ENCODE peak calls at places on chromosome 9, in seven cellular contexts. H, N, M, X, Z, S and E are unnamed samples.

GRCh38 chr9:124307379-124308030 is 49.8 kb downstream of the NEK6 start:
- DNase-seq in H (no peak), N (no peak), M (no peak), X (no peak), Z (no peak), S (no peak), E (no peak)

GRCh38 chr9:90929616-90930015 is 128.0 kb downstream of the SYK start:
- DNase-seq in H (no peak), N (no peak), M (no peak), X (no peak), Z (no peak), S (no peak), E (no peak)

GRCh38 chr9:28059192-28059591 is 485.9 kb upstream of the C9orf72 start:
- DNase-seq in H (no peak), N (no peak), M (no peak), X (no peak), Z (no peak), S (no peak), E (no peak)

GRCh38 chr9:77663754-77664153 is 15.6 kb upstream of the GNA14 start:
- DNase-seq in H (no peak), N (peak; percentile 59), M (no peak), X (no peak), Z (no peak), S (peak; percentile 40), E (no peak)

GRCh38 chr9:22595805-22596204 is 149.2 kb downstream of the DMRTA1 start:
- DNase-seq in H (no peak), N (no peak), M (no peak), X (no peak), Z (no peak), S (no peak), E (no peak)

GRCh38 chr9:34654317-34655083 is 2.5 kb downstream of the IL11RA start:
- DNase-seq in H (no peak), N (peak; percentile 87), M (no peak), X (peak; percentile 73), Z (peak; percentile 83), S (no peak), E (peak; percentile 56)

GRCh38 chr9:10704720-10705119 is 91.9 kb upstream of the PTPRD start:
- DNase-seq in H (peak; percentile 7), N (no peak), M (no peak), X (no peak), Z (no peak), S (no peak), E (no peak)

GRCh38 chr9:121744687-121745395 is 93.4 kb downstream of the DAB2IP start:
- DNase-seq in H (no peak), N (no peak), M (no peak), X (no peak), Z (no peak), S (no peak), E (peak; percentile 23)

GRCh38 chr9:21976334-21976875 is 17.8 kb downstream of the CDKN2A start:
- DNase-seq in H (no peak), N (no peak), M (no peak), X (no peak), Z (no peak), S (no peak), E (no peak)

GRCh38 chr9:89436963-89437625 is 60.8 kb downstream of the SEMA4D start:
- DNase-seq in H (no peak), N (no peak), M (no peak), X (peak; percentile 91), Z (no peak), S (peak; percentile 77), E (no peak)

GRCh38 chr9:26470287-26470686 is 422.3 kb downstream of the CAAP1 start:
- DNase-seq in H (no peak), N (no peak), M (no peak), X (no peak), Z (no peak), S (no peak), E (no peak)

GRCh38 chr9:129165198-129165597 is 12.9 kb downstream of the IER5L start:
- DNase-seq in H (no peak), N (no peak), M (no peak), X (no peak), Z (no peak), S (no peak), E (no peak)

GRCh38 chr9:104948277-104948676 is 20.3 kb upstream of the ABCA1 start:
- DNase-seq in H (no peak), N (no peak), M (no peak), X (no peak), Z (no peak), S (no peak), E (no peak)

GRCh38 chr9:77912895-77913693 is 118.5 kb downstream of the GNAQ start:
- DNase-seq in H (no peak), N (no peak), M (no peak), X (no peak), Z (no peak), S (no peak), E (no peak)

GRCh38 chr9:124629600-124629999 is 122.4 kb upstream of the NR5A1 start:
- DNase-seq in H (no peak), N (no peak), M (no peak), X (no peak), Z (no peak), S (no peak), E (no peak)

GRCh38 chr9:136133191-136133958 is 14.7 kb upstream of the TMEM250 start:
- DNase-seq in H (no peak), N (no peak), M (no peak), X (no peak), Z (no peak), S (no peak), E (no peak)

GRCh38 chr9:90851444-90851843 is 49.8 kb downstream of the SYK start:
- DNase-seq in H (no peak), N (no peak), M (no peak), X (no peak), Z (no peak), S (no peak), E (no peak)

GRCh38 chr9:112367465-112367864 is 12.4 kb upstream of the HSDL2 start:
- DNase-seq in H (no peak), N (no peak), M (no peak), X (no peak), Z (no peak), S (no peak), E (no peak)
- H3K9me3 ChIP-seq in H (peaks cover 10% of the 10 kb centered on the region), N (peaks cover 2% of the 10 kb centered on the region), M (no peaks in the 10 kb centered on the region), X (peaks cover 50% of the 10 kb centered on the region), Z (no peaks in the 10 kb centered on the region), S (peaks cover 4% of the 10 kb centered on the region), E (no peaks in the 10 kb centered on the region)

GRCh38 chr9:94909965-94910730 is 183.6 kb downstream of the AOPEP start:
- DNase-seq in H (no peak), N (no peak), M (no peak), X (no peak), Z (no peak), S (peak; percentile 24), E (peak; percentile 12)
- H3K4me1 ChIP-seq in H (peaks cover 19% of the 10 kb centered on the region), N (peaks cover 7% of the 10 kb centered on the region), M (no peaks in the 10 kb centered on the region), X (no peaks in the 10 kb centered on the region), Z (peaks cover 36% of the 10 kb centered on the region), S (peaks cover 11% of the 10 kb centered on the region), E (peaks cover 5% of the 10 kb centered on the region)

DNA sequence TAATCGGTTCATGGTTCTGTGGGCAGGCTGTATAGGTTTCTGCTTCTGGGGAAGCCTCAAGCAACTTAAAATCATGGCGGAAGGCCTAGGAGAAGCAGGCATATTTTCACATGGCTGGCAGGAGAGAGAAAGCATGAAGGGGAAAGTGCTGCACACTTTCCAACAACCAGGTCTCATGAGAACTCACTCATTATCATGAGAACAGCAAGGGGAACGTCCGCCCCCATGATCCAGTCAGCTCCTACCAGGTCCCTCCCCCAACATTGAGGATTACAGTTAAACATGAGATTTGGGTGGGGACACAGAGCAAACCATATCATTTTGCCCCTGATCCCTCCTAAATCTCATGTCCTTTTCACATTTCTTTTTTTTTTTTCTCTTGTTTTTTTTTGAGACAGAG is 82.1 kb downstream of the EHMT1 start:
- DNase-seq in H (no peak), N (no peak), M (no peak), X (no peak), Z (no peak), S (no peak), E (no peak)
- H3K9me3 ChIP-seq in H (peaks cover 18% of the 10 kb centered on the region), N (peaks cover 1% of the 10 kb centered on the region), M (no peaks in the 10 kb centered on the region), X (peaks cover 28% of the 10 kb centered on the region), Z (no peaks in the 10 kb centered on the region), S (peaks cover 5% of the 10 kb centered on the region), E (peaks cover 10% of the 10 kb centered on the region)

GRCh38 chr9:128101231-128101641 is 26.3 kb downstream of the PTGES2 start:
- DNase-seq in H (no peak), N (no peak), M (no peak), X (peak; percentile 68), Z (peak; percentile 20), S (no peak), E (no peak)
- H3K4me1 ChIP-seq in H (peaks cover 11% of the 10 kb centered on the region), N (no peaks in the 10 kb centered on the region), M (peaks cover 43% of the 10 kb centered on the region), X (peaks cover 57% of the 10 kb centered on the region), Z (peaks cover 60% of the 10 kb centered on the region), S (peaks cover 27% of the 10 kb centered on the region), E (peaks cover 47% of the 10 kb centered on the region)

DNA sequence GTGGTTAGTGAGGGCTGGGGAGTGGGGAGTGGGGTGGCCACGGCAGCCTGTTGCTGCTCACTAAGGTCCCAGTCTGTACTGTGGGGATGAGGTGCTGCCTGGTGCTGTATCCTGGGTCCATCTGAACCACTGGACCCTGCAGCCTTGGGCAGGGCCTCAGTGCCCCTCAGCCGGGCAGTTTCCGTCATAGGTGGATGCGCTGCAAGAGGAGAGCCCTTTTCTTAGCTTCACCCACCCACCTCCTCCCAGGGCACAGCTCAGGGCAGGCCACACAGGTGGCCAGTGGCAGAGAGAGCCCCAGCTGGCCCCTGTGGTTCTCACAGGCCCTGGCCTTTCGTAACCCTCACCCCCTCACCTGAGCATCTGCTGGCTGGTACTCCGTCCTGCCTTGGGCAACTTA is 46.2 kb downstream of the WNK2 start:
- DNase-seq in H (no peak), N (no peak), M (no peak), X (no peak), Z (no peak), S (no peak), E (no peak)
- H3K9me3 ChIP-seq in H (no peaks in the 10 kb centered on the region), N (no peaks in the 10 kb centered on the region), M (no peaks in the 10 kb centered on the region), X (no peaks in the 10 kb centered on the region), Z (no peaks in the 10 kb centered on the region), S (peaks cover 3% of the 10 kb centered on the region), E (no peaks in the 10 kb centered on the region)

DNA sequence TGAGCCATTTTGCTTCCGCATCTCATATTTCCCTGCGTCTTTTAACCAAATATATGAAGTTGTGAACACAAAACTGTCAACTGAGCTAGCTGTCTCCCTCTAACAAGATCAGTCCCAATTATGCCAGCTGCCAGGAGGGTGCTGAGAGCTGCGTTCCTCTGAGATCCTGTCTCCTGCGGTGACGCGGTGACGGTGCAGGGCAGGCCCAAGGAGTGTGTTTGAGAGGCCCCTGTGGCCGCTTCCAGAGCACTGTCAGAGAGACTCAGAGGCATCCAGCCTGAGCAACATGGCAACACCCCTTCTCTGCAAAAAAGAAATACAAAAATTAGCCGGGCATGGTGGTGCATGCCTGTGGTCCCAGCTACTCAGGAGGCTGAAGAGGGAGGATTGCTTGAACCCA is 126.3 kb upstream of the FOXD4L5 start:
- DNase-seq in H (no peak), N (no peak), M (no peak), X (peak; percentile 41), Z (no peak), S (no peak), E (no peak)
- H3K4me1 ChIP-seq in H (no peaks in the 10 kb centered on the region), N (no peaks in the 10 kb centered on the region), M (no peaks in the 10 kb centered on the region), X (no peaks in the 10 kb centered on the region), Z (no peaks in the 10 kb centered on the region), S (no peaks in the 10 kb centered on the region), E (no peaks in the 10 kb centered on the region)